ENCODE peak calls at places on chromosomes 7 and 10, in eight cellular contexts. D, R, T, G, H, N, M and S are unnamed samples.
A peak's percentile ranks its signal among the peaks of the same experiment; 100 is the strongest.

GRCh38 chr10:94097656-94098055 is 103.9 kb downstream of the PLCE1 start:
- DNase-seq in D (no peak), R (no peak), T (no peak), G (no peak), H (no peak), N (no peak), M (no peak), S (no peak)

GRCh38 chr7:74119831-74120230 is 36.2 kb downstream of the LIMK1 start:
- DNase-seq in D (no peak), R (no peak), T (no peak), G (no peak), H (no peak), N (no peak), M (no peak), S (no peak)

GRCh38 chr7:138665249-138665648 is 35.9 kb downstream of the SVOPL start:
- DNase-seq in D (no peak), R (no peak), T (no peak), G (no peak), H (no peak), N (no peak), M (no peak), S (no peak)

GRCh38 chr7:30266686-30267085 is 17.7 kb upstream of the ZNRF2 start:
- DNase-seq in D (no peak), R (no peak), T (no peak), G (no peak), H (no peak), N (no peak), M (no peak), S (no peak)

GRCh38 chr10:61341008-61341407 is 112.2 kb downstream of the TMEM26 start:
- DNase-seq in D (no peak), R (no peak), T (no peak), G (no peak), H (no peak), N (no peak), M (no peak), S (no peak)

GRCh38 chr10:31528834-31529233 is 209.8 kb downstream of the ZEB1 start:
- DNase-seq in D (no peak), R (no peak), T (no peak), G (no peak), H (no peak), N (no peak), M (no peak), S (no peak)

GRCh38 chr7:34748244-34749039 is 90.4 kb downstream of the NPSR1 start:
- DNase-seq in D (no peak), R (no peak), T (peak; percentile 97), G (peak; percentile 19), H (no peak), N (peak; percentile 58), M (peak; percentile 89), S (peak; percentile 72)

GRCh38 chr10:93438796-93439253 is 43.3 kb downstream of the MYOF start:
- DNase-seq in D (no peak), R (no peak), T (no peak), G (no peak), H (no peak), N (peak; percentile 85), M (peak; percentile 82), S (peak; percentile 92)

DNA sequence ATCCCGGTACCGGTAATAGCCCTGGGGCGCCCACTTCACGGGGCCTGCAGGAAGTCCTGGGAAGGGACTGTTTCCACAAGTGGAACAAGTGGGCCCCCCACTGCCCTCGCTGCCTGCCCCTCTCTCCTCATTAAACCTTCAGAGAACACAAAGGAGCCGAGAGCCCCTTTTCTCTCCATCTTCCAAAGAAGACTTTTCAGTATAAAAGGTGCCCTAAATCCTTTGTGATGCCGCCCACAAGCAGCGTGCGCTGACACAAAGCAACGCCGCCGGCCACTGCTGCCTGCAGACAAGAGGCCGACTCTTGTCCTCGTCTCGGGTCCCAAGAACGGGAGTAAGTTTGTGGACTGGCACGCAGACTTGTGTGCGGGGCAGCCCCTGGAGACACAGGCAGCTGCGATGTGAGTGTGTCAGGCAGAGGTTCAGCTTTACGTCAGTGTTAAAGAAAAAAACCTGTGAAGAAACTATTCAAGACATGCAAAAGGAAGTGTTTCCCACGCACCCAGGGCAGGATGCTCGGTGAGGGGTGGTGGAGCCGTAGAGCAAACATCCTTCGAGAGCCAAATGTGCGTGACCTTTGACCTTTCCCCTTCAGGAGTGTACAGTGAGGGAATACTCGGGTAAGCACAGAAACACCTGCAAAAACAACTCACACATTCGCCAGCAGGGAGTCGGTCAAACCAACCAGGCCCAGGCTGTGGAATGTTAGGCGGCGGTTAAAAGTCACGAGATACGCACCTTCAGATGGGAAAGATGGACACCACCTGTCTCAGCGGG is 118.2 kb downstream of the VIPR2 start:
- DNase-seq in D (no peak), R (peak; percentile 64), T (no peak), G (no peak), H (peak; percentile 67), N (no peak), M (no peak), S (peak; percentile 20)
- TF ChIP-seq POLR2AphosphoS5 in D (no peak), R (no peak), T (no peak), G (no peak), H (no peak), N (no peak), M (no peak), S (no peak)

GRCh38 chr7:108268200-108268820 is 138.1 kb upstream of the LAMB4 start:
- DNase-seq in D (no peak), R (no peak), T (no peak), G (no peak), H (no peak), N (no peak), M (no peak), S (no peak)
- TF ChIP-seq POLR2AphosphoS5 in D (no peak), R (no peak), T (no peak), G (no peak), H (no peak), N (no peak), M (no peak), S (no peak)

GRCh38 chr10:63628526-63629362 is 107.5 kb downstream of the REEP3 start:
- DNase-seq in D (peak; percentile 72), R (no peak), T (peak; percentile 91), G (peak; percentile 67), H (peak; percentile 87), N (peak; percentile 67), M (peak; percentile 49), S (peak; percentile 53)
- TF ChIP-seq POLR2AphosphoS5 in D (no peak), R (no peak), T (no peak), G (peak; percentile 50), H (peak; percentile 20), N (peak; percentile 38), M (peak; percentile 24), S (no peak)

GRCh38 chr7:134949171-134949570 is 37.1 kb upstream of the AGBL3 start:
- DNase-seq in D (no peak), R (no peak), T (no peak), G (no peak), H (no peak), N (no peak), M (no peak), S (no peak)
- TF ChIP-seq POLR2AphosphoS5 in D (no peak), R (no peak), T (no peak), G (no peak), H (no peak), N (no peak), M (no peak), S (no peak)